ENCODE peak calls at places on chromosomes 5 and 9, in seven cellular contexts. One of them, this sample, is unnamed.

GRCh38 chr5:106171132-106171531 is 1499.6 kb downstream of the EFNA5 start:
- DNase-seq in activated naive CD4-positive, alpha-beta T cell treated with anti-CD3 and anti-CD28 coated beads for 36 hours: no peak
- DNase-seq in nephron progenitor cell: no peak
- DNase-seq in caudate nucleus: no peak
- DNase-seq in NCI-H1092 treated with DMSO at 0.1 percent for 48 hours: no peak
- DNase-seq in foreskin melanocyte: no peak
- DNase-seq in SW480: no peak
- DNase-seq in this sample: no peak

GRCh38 chr5:2737273-2738155 is 14.0 kb downstream of the IRX2 start:
- DNase-seq in SW480: no peak
- DNase-seq in foreskin melanocyte: no peak
- DNase-seq in activated naive CD4-positive, alpha-beta T cell treated with anti-CD3 and anti-CD28 coated beads for 36 hours: no peak
- DNase-seq in NCI-H1092 treated with DMSO at 0.1 percent for 48 hours: no peak
- DNase-seq in caudate nucleus: no peak
- DNase-seq in nephron progenitor cell: no peak
- DNase-seq in this sample: no peak

GRCh38 chr5:149455889-149456409 is 76.9 kb upstream of the IL17B start:
- DNase-seq in NCI-H1092 treated with DMSO at 0.1 percent for 48 hours: no peak
- DNase-seq in foreskin melanocyte: no peak
- DNase-seq in SW480: peak; percentile 96
- DNase-seq in activated naive CD4-positive, alpha-beta T cell treated with anti-CD3 and anti-CD28 coated beads for 36 hours: no peak
- DNase-seq in caudate nucleus: no peak
- DNase-seq in nephron progenitor cell: no peak
- DNase-seq in this sample: no peak

GRCh38 chr9:16515879-16516289 is 354.6 kb downstream of the BNC2 start:
- DNase-seq in activated naive CD4-positive, alpha-beta T cell treated with anti-CD3 and anti-CD28 coated beads for 36 hours: no peak
- DNase-seq in NCI-H1092 treated with DMSO at 0.1 percent for 48 hours: no peak
- DNase-seq in foreskin melanocyte: peak; percentile 83
- DNase-seq in caudate nucleus: no peak
- DNase-seq in SW480: no peak
- DNase-seq in nephron progenitor cell: peak; percentile 8
- DNase-seq in this sample: no peak

GRCh38 chr9:36671561-36671960 is 98.9 kb downstream of the MELK start:
- DNase-seq in SW480: no peak
- DNase-seq in caudate nucleus: no peak
- DNase-seq in nephron progenitor cell: no peak
- DNase-seq in foreskin melanocyte: no peak
- DNase-seq in NCI-H1092 treated with DMSO at 0.1 percent for 48 hours: no peak
- DNase-seq in activated naive CD4-positive, alpha-beta T cell treated with anti-CD3 and anti-CD28 coated beads for 36 hours: no peak
- DNase-seq in this sample: no peak

GRCh38 chr5:126868961-126869451 is 92.1 kb downstream of the LMNB1 start:
- DNase-seq in NCI-H1092 treated with DMSO at 0.1 percent for 48 hours: peak; percentile 61
- DNase-seq in caudate nucleus: no peak
- DNase-seq in activated naive CD4-positive, alpha-beta T cell treated with anti-CD3 and anti-CD28 coated beads for 36 hours: peak; percentile 51
- DNase-seq in nephron progenitor cell: peak; percentile 62
- DNase-seq in SW480: no peak
- DNase-seq in foreskin melanocyte: no peak
- DNase-seq in this sample: no peak

GRCh38 chr9:76451234-76451633 is 7.7 kb upstream of the GCNT1 start:
- DNase-seq in caudate nucleus: no peak
- DNase-seq in SW480: no peak
- DNase-seq in foreskin melanocyte: no peak
- DNase-seq in nephron progenitor cell: no peak
- DNase-seq in activated naive CD4-positive, alpha-beta T cell treated with anti-CD3 and anti-CD28 coated beads for 36 hours: no peak
- DNase-seq in NCI-H1092 treated with DMSO at 0.1 percent for 48 hours: no peak
- DNase-seq in this sample: no peak

GRCh38 chr5:168114444-168115017 is 176.9 kb upstream of the WWC1 start:
- DNase-seq in SW480: peak; percentile 77
- DNase-seq in nephron progenitor cell: peak; percentile 59
- DNase-seq in NCI-H1092 treated with DMSO at 0.1 percent for 48 hours: peak; percentile 17
- DNase-seq in foreskin melanocyte: peak; percentile 68
- DNase-seq in activated naive CD4-positive, alpha-beta T cell treated with anti-CD3 and anti-CD28 coated beads for 36 hours: peak; percentile 75
- DNase-seq in caudate nucleus: peak; percentile 42
- DNase-seq in this sample: no peak

GRCh38 chr5:132802044-132802684 is 10.9 kb upstream of the SOWAHA start:
- DNase-seq in SW480: no peak
- DNase-seq in NCI-H1092 treated with DMSO at 0.1 percent for 48 hours: no peak
- DNase-seq in activated naive CD4-positive, alpha-beta T cell treated with anti-CD3 and anti-CD28 coated beads for 36 hours: peak; percentile 44
- DNase-seq in caudate nucleus: no peak
- DNase-seq in nephron progenitor cell: no peak
- DNase-seq in foreskin melanocyte: no peak
- DNase-seq in this sample: no peak

GRCh38 chr5:138149530-138149929 is 10.3 kb upstream of the NME5 start:
- DNase-seq in activated naive CD4-positive, alpha-beta T cell treated with anti-CD3 and anti-CD28 coated beads for 36 hours: no peak
- DNase-seq in nephron progenitor cell: no peak
- DNase-seq in NCI-H1092 treated with DMSO at 0.1 percent for 48 hours: no peak
- DNase-seq in SW480: no peak
- DNase-seq in caudate nucleus: no peak
- DNase-seq in foreskin melanocyte: no peak
- DNase-seq in this sample: no peak

GRCh38 chr5:65927497-65928340 is 1.3 kb downstream of the ERBIN start:
- DNase-seq in SW480: peak; percentile 41
- DNase-seq in foreskin melanocyte: peak; percentile 46
- DNase-seq in nephron progenitor cell: peak; percentile 15
- DNase-seq in caudate nucleus: no peak
- DNase-seq in activated naive CD4-positive, alpha-beta T cell treated with anti-CD3 and anti-CD28 coated beads for 36 hours: peak; percentile 50
- DNase-seq in NCI-H1092 treated with DMSO at 0.1 percent for 48 hours: no peak
- DNase-seq in this sample: no peak

GRCh38 chr5:141779642-141780041 is 97.6 kb upstream of the ARAP3 start:
- DNase-seq in foreskin melanocyte: no peak
- DNase-seq in caudate nucleus: no peak
- DNase-seq in activated naive CD4-positive, alpha-beta T cell treated with anti-CD3 and anti-CD28 coated beads for 36 hours: peak; percentile 18
- DNase-seq in nephron progenitor cell: peak; percentile 34
- DNase-seq in SW480: peak; percentile 33
- DNase-seq in NCI-H1092 treated with DMSO at 0.1 percent for 48 hours: no peak
- DNase-seq in this sample: no peak

GRCh38 chr5:132772291-132773070 is 4.6 kb downstream of the SEPTIN8 start:
- DNase-seq in NCI-H1092 treated with DMSO at 0.1 percent for 48 hours: no peak
- DNase-seq in caudate nucleus: no peak
- DNase-seq in foreskin melanocyte: no peak
- DNase-seq in nephron progenitor cell: no peak
- DNase-seq in SW480: no peak
- DNase-seq in activated naive CD4-positive, alpha-beta T cell treated with anti-CD3 and anti-CD28 coated beads for 36 hours: no peak
- DNase-seq in this sample: no peak

GRCh38 chr5:25357605-25358004 is 712.8 kb upstream of the CDH10 start:
- DNase-seq in SW480: no peak
- DNase-seq in foreskin melanocyte: no peak
- DNase-seq in activated naive CD4-positive, alpha-beta T cell treated with anti-CD3 and anti-CD28 coated beads for 36 hours: no peak
- DNase-seq in nephron progenitor cell: no peak
- DNase-seq in NCI-H1092 treated with DMSO at 0.1 percent for 48 hours: no peak
- DNase-seq in caudate nucleus: no peak
- DNase-seq in this sample: no peak

GRCh38 chr5:37771731-37772130 is 68.1 kb downstream of the GDNF start:
- DNase-seq in activated naive CD4-positive, alpha-beta T cell treated with anti-CD3 and anti-CD28 coated beads for 36 hours: no peak
- DNase-seq in NCI-H1092 treated with DMSO at 0.1 percent for 48 hours: no peak
- DNase-seq in foreskin melanocyte: peak; percentile 99
- DNase-seq in caudate nucleus: no peak
- DNase-seq in nephron progenitor cell: no peak
- DNase-seq in SW480: peak; percentile 17
- DNase-seq in this sample: no peak

GRCh38 chr5:54018438-54018837 is 291.9 kb downstream of the ARL15 start:
- DNase-seq in nephron progenitor cell: no peak
- DNase-seq in caudate nucleus: no peak
- DNase-seq in SW480: no peak
- DNase-seq in activated naive CD4-positive, alpha-beta T cell treated with anti-CD3 and anti-CD28 coated beads for 36 hours: no peak
- DNase-seq in foreskin melanocyte: no peak
- DNase-seq in NCI-H1092 treated with DMSO at 0.1 percent for 48 hours: no peak
- DNase-seq in this sample: no peak

GRCh38 chr5:169742773-169743296 is 105.8 kb downstream of the DOCK2 start:
- DNase-seq in caudate nucleus: no peak
- DNase-seq in SW480: no peak
- DNase-seq in nephron progenitor cell: no peak
- DNase-seq in NCI-H1092 treated with DMSO at 0.1 percent for 48 hours: no peak
- DNase-seq in activated naive CD4-positive, alpha-beta T cell treated with anti-CD3 and anti-CD28 coated beads for 36 hours: no peak
- DNase-seq in foreskin melanocyte: no peak
- DNase-seq in this sample: no peak

GRCh38 chr5:27652505-27652904 is 614.1 kb upstream of the CDH9 start:
- DNase-seq in activated naive CD4-positive, alpha-beta T cell treated with anti-CD3 and anti-CD28 coated beads for 36 hours: no peak
- DNase-seq in caudate nucleus: no peak
- DNase-seq in SW480: no peak
- DNase-seq in foreskin melanocyte: no peak
- DNase-seq in nephron progenitor cell: peak; percentile 11
- DNase-seq in NCI-H1092 treated with DMSO at 0.1 percent for 48 hours: no peak
- DNase-seq in this sample: no peak

GRCh38 chr5:117680421-117680820 is 1105.8 kb upstream of the SEMA6A start:
- DNase-seq in NCI-H1092 treated with DMSO at 0.1 percent for 48 hours: no peak
- DNase-seq in SW480: no peak
- DNase-seq in caudate nucleus: no peak
- DNase-seq in activated naive CD4-positive, alpha-beta T cell treated with anti-CD3 and anti-CD28 coated beads for 36 hours: no peak
- DNase-seq in foreskin melanocyte: no peak
- DNase-seq in nephron progenitor cell: no peak
- DNase-seq in this sample: no peak

GRCh38 chr9:99133145-99133544 is 28.2 kb downstream of the TGFBR1 start:
- DNase-seq in activated naive CD4-positive, alpha-beta T cell treated with anti-CD3 and anti-CD28 coated beads for 36 hours: no peak
- DNase-seq in foreskin melanocyte: no peak
- DNase-seq in caudate nucleus: no peak
- DNase-seq in nephron progenitor cell: no peak
- DNase-seq in SW480: no peak
- DNase-seq in NCI-H1092 treated with DMSO at 0.1 percent for 48 hours: no peak
- DNase-seq in this sample: no peak

GRCh38 chr5:59661939-59662615 is 231.4 kb downstream of the PDE4D start:
- DNase-seq in caudate nucleus: no peak
- DNase-seq in nephron progenitor cell: no peak
- DNase-seq in activated naive CD4-positive, alpha-beta T cell treated with anti-CD3 and anti-CD28 coated beads for 36 hours: no peak
- DNase-seq in NCI-H1092 treated with DMSO at 0.1 percent for 48 hours: no peak
- DNase-seq in SW480: peak; percentile 89
- DNase-seq in foreskin melanocyte: peak; percentile 69
- DNase-seq in this sample: no peak

GRCh38 chr5:181167814-181168488 is 20.6 kb downstream of the OR2V2 start:
- DNase-seq in caudate nucleus: no peak
- DNase-seq in SW480: no peak
- DNase-seq in nephron progenitor cell: peak; percentile 85
- DNase-seq in foreskin melanocyte: no peak
- DNase-seq in NCI-H1092 treated with DMSO at 0.1 percent for 48 hours: peak; percentile 2
- DNase-seq in activated naive CD4-positive, alpha-beta T cell treated with anti-CD3 and anti-CD28 coated beads for 36 hours: peak; percentile 70
- DNase-seq in this sample: peak; percentile 20

GRCh38 chr5:163005949-163006348 is 431.4 kb upstream of the CCNG1 start:
- DNase-seq in activated naive CD4-positive, alpha-beta T cell treated with anti-CD3 and anti-CD28 coated beads for 36 hours: no peak
- DNase-seq in caudate nucleus: no peak
- DNase-seq in SW480: no peak
- DNase-seq in foreskin melanocyte: no peak
- DNase-seq in NCI-H1092 treated with DMSO at 0.1 percent for 48 hours: no peak
- DNase-seq in nephron progenitor cell: no peak
- DNase-seq in this sample: no peak

GRCh38 chr5:113053614-113054013 is 77.0 kb downstream of the DCP2 start:
- DNase-seq in nephron progenitor cell: no peak
- DNase-seq in foreskin melanocyte: no peak
- DNase-seq in activated naive CD4-positive, alpha-beta T cell treated with anti-CD3 and anti-CD28 coated beads for 36 hours: no peak
- DNase-seq in caudate nucleus: no peak
- DNase-seq in SW480: no peak
- DNase-seq in NCI-H1092 treated with DMSO at 0.1 percent for 48 hours: no peak
- DNase-seq in this sample: no peak

GRCh38 chr9:137948642-137949041 is 71.1 kb downstream of the CACNA1B start:
- DNase-seq in foreskin melanocyte: no peak
- DNase-seq in SW480: no peak
- DNase-seq in nephron progenitor cell: no peak
- DNase-seq in NCI-H1092 treated with DMSO at 0.1 percent for 48 hours: no peak
- DNase-seq in activated naive CD4-positive, alpha-beta T cell treated with anti-CD3 and anti-CD28 coated beads for 36 hours: no peak
- DNase-seq in caudate nucleus: no peak
- DNase-seq in this sample: no peak

GRCh38 chr5:93193756-93194155 is 387.3 kb downstream of the NR2F1-AS1 start:
- DNase-seq in activated naive CD4-positive, alpha-beta T cell treated with anti-CD3 and anti-CD28 coated beads for 36 hours: no peak
- DNase-seq in caudate nucleus: no peak
- DNase-seq in NCI-H1092 treated with DMSO at 0.1 percent for 48 hours: no peak
- DNase-seq in SW480: no peak
- DNase-seq in foreskin melanocyte: peak; percentile 52
- DNase-seq in nephron progenitor cell: peak; percentile 8
- DNase-seq in this sample: no peak

GRCh38 chr9:127608104-127608966 is 3.7 kb upstream of the STXBP1 start:
- DNase-seq in activated naive CD4-positive, alpha-beta T cell treated with anti-CD3 and anti-CD28 coated beads for 36 hours: peak; percentile 75
- DNase-seq in NCI-H1092 treated with DMSO at 0.1 percent for 48 hours: peak; percentile 93
- DNase-seq in nephron progenitor cell: peak; percentile 82
- DNase-seq in SW480: peak; percentile 93
- DNase-seq in foreskin melanocyte: no peak
- DNase-seq in caudate nucleus: peak; percentile 82
- DNase-seq in this sample: no peak

GRCh38 chr5:179307931-179308471 is 37.3 kb downstream of the ADAMTS2 start:
- DNase-seq in activated naive CD4-positive, alpha-beta T cell treated with anti-CD3 and anti-CD28 coated beads for 36 hours: no peak
- DNase-seq in NCI-H1092 treated with DMSO at 0.1 percent for 48 hours: no peak
- DNase-seq in caudate nucleus: no peak
- DNase-seq in nephron progenitor cell: no peak
- DNase-seq in foreskin melanocyte: no peak
- DNase-seq in SW480: no peak
- DNase-seq in this sample: no peak

GRCh38 chr9:85516976-85517637 is 224.6 kb downstream of the AGTPBP1 start:
- DNase-seq in foreskin melanocyte: no peak
- DNase-seq in caudate nucleus: no peak
- DNase-seq in NCI-H1092 treated with DMSO at 0.1 percent for 48 hours: no peak
- DNase-seq in nephron progenitor cell: no peak
- DNase-seq in activated naive CD4-positive, alpha-beta T cell treated with anti-CD3 and anti-CD28 coated beads for 36 hours: no peak
- DNase-seq in SW480: peak; percentile 94
- DNase-seq in this sample: no peak

GRCh38 chr5:8953911-8954310 is 592.0 kb downstream of the SEMA5A start:
- DNase-seq in nephron progenitor cell: no peak
- DNase-seq in NCI-H1092 treated with DMSO at 0.1 percent for 48 hours: no peak
- DNase-seq in SW480: no peak
- DNase-seq in foreskin melanocyte: no peak
- DNase-seq in activated naive CD4-positive, alpha-beta T cell treated with anti-CD3 and anti-CD28 coated beads for 36 hours: no peak
- DNase-seq in caudate nucleus: no peak
- DNase-seq in this sample: no peak

GRCh38 chr5:135745897-135746500 is 88.5 kb upstream of the SLC25A48 start:
- DNase-seq in foreskin melanocyte: no peak
- DNase-seq in caudate nucleus: no peak
- DNase-seq in NCI-H1092 treated with DMSO at 0.1 percent for 48 hours: no peak
- DNase-seq in nephron progenitor cell: no peak
- DNase-seq in activated naive CD4-positive, alpha-beta T cell treated with anti-CD3 and anti-CD28 coated beads for 36 hours: no peak
- DNase-seq in SW480: no peak
- DNase-seq in this sample: no peak

GRCh38 chr5:137825165-137825564 is 42.5 kb upstream of the MYOT start:
- DNase-seq in SW480: no peak
- DNase-seq in activated naive CD4-positive, alpha-beta T cell treated with anti-CD3 and anti-CD28 coated beads for 36 hours: no peak
- DNase-seq in foreskin melanocyte: no peak
- DNase-seq in nephron progenitor cell: no peak
- DNase-seq in caudate nucleus: no peak
- DNase-seq in NCI-H1092 treated with DMSO at 0.1 percent for 48 hours: no peak
- DNase-seq in this sample: no peak

GRCh38 chr9:135488527-135488926 is 8.9 kb downstream of the PPP1R26 start:
- DNase-seq in NCI-H1092 treated with DMSO at 0.1 percent for 48 hours: no peak
- DNase-seq in SW480: no peak
- DNase-seq in foreskin melanocyte: no peak
- DNase-seq in caudate nucleus: no peak
- DNase-seq in activated naive CD4-positive, alpha-beta T cell treated with anti-CD3 and anti-CD28 coated beads for 36 hours: no peak
- DNase-seq in nephron progenitor cell: no peak
- DNase-seq in this sample: no peak

GRCh38 chr9:121921444-121921843 is 171.7 kb downstream of the TTLL11 start:
- DNase-seq in nephron progenitor cell: no peak
- DNase-seq in NCI-H1092 treated with DMSO at 0.1 percent for 48 hours: no peak
- DNase-seq in foreskin melanocyte: no peak
- DNase-seq in SW480: no peak
- DNase-seq in activated naive CD4-positive, alpha-beta T cell treated with anti-CD3 and anti-CD28 coated beads for 36 hours: no peak
- DNase-seq in caudate nucleus: no peak
- DNase-seq in this sample: no peak

GRCh38 chr5:118029807-118030206 is 958.5 kb downstream of the DTWD2 start:
- DNase-seq in SW480: no peak
- DNase-seq in foreskin melanocyte: no peak
- DNase-seq in caudate nucleus: no peak
- DNase-seq in NCI-H1092 treated with DMSO at 0.1 percent for 48 hours: no peak
- DNase-seq in activated naive CD4-positive, alpha-beta T cell treated with anti-CD3 and anti-CD28 coated beads for 36 hours: no peak
- DNase-seq in nephron progenitor cell: no peak
- DNase-seq in this sample: no peak

GRCh38 chr9:134648701-134649525 is 7.3 kb downstream of the COL5A1 start:
- DNase-seq in caudate nucleus: no peak
- DNase-seq in SW480: peak; percentile 65
- DNase-seq in NCI-H1092 treated with DMSO at 0.1 percent for 48 hours: no peak
- DNase-seq in nephron progenitor cell: no peak
- DNase-seq in activated naive CD4-positive, alpha-beta T cell treated with anti-CD3 and anti-CD28 coated beads for 36 hours: no peak
- DNase-seq in foreskin melanocyte: no peak
- DNase-seq in this sample: no peak

GRCh38 chr5:53069626-53070025 is 39.9 kb downstream of the MOCS2 start:
- DNase-seq in NCI-H1092 treated with DMSO at 0.1 percent for 48 hours: no peak
- DNase-seq in nephron progenitor cell: no peak
- DNase-seq in foreskin melanocyte: no peak
- DNase-seq in SW480: no peak
- DNase-seq in activated naive CD4-positive, alpha-beta T cell treated with anti-CD3 and anti-CD28 coated beads for 36 hours: peak; percentile 88
- DNase-seq in caudate nucleus: no peak
- DNase-seq in this sample: no peak

GRCh38 chr9:70049672-70050271 is 6.1 kb downstream of the MAMDC2 start:
- DNase-seq in activated naive CD4-positive, alpha-beta T cell treated with anti-CD3 and anti-CD28 coated beads for 36 hours: no peak
- DNase-seq in NCI-H1092 treated with DMSO at 0.1 percent for 48 hours: no peak
- DNase-seq in foreskin melanocyte: no peak
- DNase-seq in SW480: no peak
- DNase-seq in nephron progenitor cell: no peak
- DNase-seq in caudate nucleus: no peak
- DNase-seq in this sample: peak; percentile 97

This sample was measured in tibial artery.